ENCODE peak calls at places on chromosomes 5 and 9, in six cellular contexts. Z is AG08395; H is CD4-positive, alpha-beta T cell; O is NCI-H2081; U is HTR-8/SVneo; R is OCI-LY7. C is an unnamed sample.

GRCh38 chr9:23821400-23822181 is 4.4 kb downstream of the ELAVL2 start:
- DNase-seq in Z (no peak), H (no peak), O (peak), U (no peak), R (no peak), C (no peak)

GRCh38 chr5:172981931-172982330 is 1.6 kb upstream of the ATP6V0E1 start:
- DNase-seq in Z (no peak), H (no peak), O (no peak), U (no peak), R (no peak), C (no peak)

GRCh38 chr5:116718317-116718716 is 143.7 kb upstream of the SEMA6A start:
- DNase-seq in Z (no peak), H (no peak), O (no peak), U (no peak), R (no peak), C (no peak)

GRCh38 chr5:133147815-133148634 is 96.2 kb downstream of the HSPA4 start:
- DNase-seq in Z (no peak), H (no peak), O (no peak), U (no peak), R (no peak), C (no peak)

GRCh38 chr9:19229725-19230355 is 653 bp upstream of the DENND4C start:
- DNase-seq in Z (no peak), H (no peak), O (peak), U (peak), R (peak), C (no peak)

GRCh38 chr9:211036-211435 is 3.6 kb upstream of the DOCK8 start:
- DNase-seq in Z (no peak), H (no peak), O (no peak), U (no peak), R (no peak), C (no peak)

GRCh38 chr9:122904466-122904822 is 715 bp downstream of the RC3H2 start:
- DNase-seq in Z (peak), H (no peak), O (peak), U (peak), R (peak), C (peak)

GRCh38 chr9:134301387-134302129 is 24.7 kb upstream of the RXRA start:
- DNase-seq in Z (no peak), H (no peak), O (no peak), U (no peak), R (no peak), C (peak)

GRCh38 chr9:37251452-37251851 is 131.1 kb downstream of the ZCCHC7 start:
- DNase-seq in Z (no peak), H (no peak), O (no peak), U (no peak), R (no peak), C (no peak)

GRCh38 chr5:84227221-84227620 is 157.5 kb downstream of the EDIL3 start:
- DNase-seq in Z (no peak), H (no peak), O (no peak), U (no peak), R (no peak), C (no peak)

GRCh38 chr5:98638701-98639100 is 134.8 kb upstream of the RGMB start:
- DNase-seq in Z (peak), H (no peak), O (no peak), U (no peak), R (no peak), C (no peak)

GRCh38 chr9:13717356-13718057 is 438.0 kb upstream of the MPDZ start:
- DNase-seq in Z (no peak), H (no peak), O (no peak), U (no peak), R (no peak), C (peak)

GRCh38 chr9:124284940-124285441 is 27.2 kb downstream of the NEK6 start:
- DNase-seq in Z (peak), H (no peak), O (no peak), U (no peak), R (no peak), C (no peak)

GRCh38 chr5:179006564-179006963 is 11.4 kb upstream of the GRM6 start:
- DNase-seq in Z (no peak), H (no peak), O (no peak), U (no peak), R (no peak), C (no peak)

GRCh38 chr5:9895305-9895650 is 265.1 kb upstream of the TAS2R1 start:
- DNase-seq in Z (no peak), H (no peak), O (no peak), U (no peak), R (no peak), C (no peak)

GRCh38 chr9:110427497-110428104 is 89.9 kb upstream of the TXNDC8 start:
- DNase-seq in Z (peak), H (no peak), O (no peak), U (no peak), R (peak), C (peak)

GRCh38 chr5:143648696-143649095 is 163.3 kb upstream of the HMHB1 start:
- DNase-seq in Z (no peak), H (no peak), O (no peak), U (no peak), R (no peak), C (no peak)

GRCh38 chr5:168747987-168748777 is 169.0 kb upstream of the PANK3 start:
- DNase-seq in Z (peak), H (no peak), O (no peak), U (peak), R (peak), C (peak)

GRCh38 chr9:99140685-99141314 is 35.9 kb downstream of the TGFBR1 start:
- DNase-seq in Z (peak), H (peak), O (no peak), U (peak), R (peak), C (peak)

C was measured in RPMI8226.